ENCODE peak calls at places on chromosomes 16 and 17, in four cellular contexts. T is DMS53, W is GM20000, C is AG20443. G is an unnamed sample.

GRCh38 chr17:79939755-79940154 is 95.9 kb downstream of the TBC1D16 start:
- DNase-seq in T (no peak), W (no peak), C (no peak), G (no peak)

GRCh38 chr16:56995136-56995805 is 5.9 kb downstream of the NLRC5 start:
- DNase-seq in T (no peak), W (no peak), C (no peak), G (no peak)

GRCh38 chr16:49019081-49019633 is 262.5 kb downstream of the CBLN1 start:
- DNase-seq in T (no peak), W (no peak), C (no peak), G (no peak)

GRCh38 chr17:39071573-39071972 is 79.9 kb downstream of the PLXDC1 start:
- DNase-seq in T (no peak), W (no peak), C (no peak), G (no peak)

GRCh38 chr17:78532922-78533640 is 44.1 kb downstream of the DNAH17 start:
- DNase-seq in T (peak; percentile 63), W (no peak), C (peak; percentile 70), G (peak; percentile 60)

GRCh38 chr17:27577884-27578717 is 52.9 kb upstream of the LGALS9 start:
- DNase-seq in T (no peak), W (peak; percentile 29), C (peak; percentile 53), G (peak; percentile 55)

GRCh38 chr16:76963614-76964315 is 227.2 kb upstream of the MON1B start:
- DNase-seq in T (no peak), W (no peak), C (no peak), G (no peak)

GRCh38 chr16:68707341-68708152 is 29.5 kb upstream of the CDH1 start:
- DNase-seq in T (no peak), W (no peak), C (peak; percentile 62), G (no peak)

GRCh38 chr16:87457724-87458423 is 35.0 kb downstream of the ZCCHC14 start:
- DNase-seq in T (no peak), W (peak; percentile 53), C (peak; percentile 92), G (peak; percentile 98)

GRCh38 chr17:70563301-70563820 is 394.0 kb downstream of the KCNJ2 start:
- DNase-seq in T (peak; percentile 30), W (no peak), C (no peak), G (no peak)

GRCh38 chr17:4247361-4247980 is 16.3 kb downstream of the ANKFY1 start:
- DNase-seq in T (peak; percentile 18), W (no peak), C (no peak), G (no peak)

GRCh38 chr16:733382-734207 is 6.7 kb downstream of the HAGHL start:
- DNase-seq in T (no peak), W (no peak), C (no peak), G (no peak)

GRCh38 chr16:51388516-51388951 is 237.5 kb upstream of the SALL1 start:
- DNase-seq in T (no peak), W (no peak), C (no peak), G (peak; percentile 5)

GRCh38 chr16:87407511-87408112 is 15.5 kb downstream of the MAP1LC3B start:
- DNase-seq in T (no peak), W (no peak), C (peak; percentile 80), G (peak; percentile 30)

GRCh38 chr16:649646-650045 is 481 bp downstream of the WDR90 start:
- DNase-seq in T (peak; percentile 61), W (no peak), C (peak; percentile 28), G (peak; percentile 59)

GRCh38 chr16:46908540-46909372 is 24.6 kb downstream of the GPT2 start:
- DNase-seq in T (peak; percentile 83), W (peak; percentile 61), C (peak; percentile 79), G (peak; percentile 69)

GRCh38 chr17:33934696-33935095 is 320.4 kb upstream of the CCL2 start:
- DNase-seq in T (no peak), W (no peak), C (no peak), G (no peak)

GRCh38 chr16:55542459-55543082 is 23.9 kb upstream of the CAPNS2 start:
- DNase-seq in T (no peak), W (no peak), C (peak; percentile 30), G (peak; percentile 87)

GRCh38 chr16:51262428-51262827 is 111.4 kb upstream of the SALL1 start:
- DNase-seq in T (no peak), W (no peak), C (no peak), G (no peak)

GRCh38 chr17:48100160-48100559 is 1.1 kb downstream of the CBX1 start:
- DNase-seq in T (no peak), W (no peak), C (peak; percentile 39), G (peak; percentile 86)

GRCh38 chr17:57486978-57487377 is 230.7 kb downstream of the MSI2 start:
- DNase-seq in T (no peak), W (no peak), C (no peak), G (no peak)

GRCh38 chr16:79805621-79806020 is 205.1 kb upstream of the MAF start:
- DNase-seq in T (no peak), W (no peak), C (no peak), G (no peak)